ENCODE peak calls at places on chromosomes 7 and 10, in seven cellular contexts. U, K, D, R, M, A and P are unnamed samples.

GRCh38 chr10:118958984-118959916 is 70.3 kb upstream of the NANOS1 start:
- DNase-seq in K (peak), R (no peak), D (peak), M (peak), A (no peak), U (peak), P (no peak)

GRCh38 chr10:106609867-106610266 is 554.6 kb downstream of the SORCS1 start:
- DNase-seq in A (peak), R (no peak), M (no peak), D (no peak), U (no peak), K (no peak), P (peak)

GRCh38 chr10:132878730-132879407 is 63.5 kb downstream of the CFAP46 start:
- DNase-seq in A (peak), D (peak), U (no peak), M (peak), K (no peak), R (no peak), P (no peak)

GRCh38 chr10:131797626-131798025 is 103.2 kb upstream of the PPP2R2D start:
- DNase-seq in D (peak), A (no peak), K (no peak), R (no peak), M (no peak), U (no peak), P (no peak)

GRCh38 chr10:75474106-75474505 is 42.7 kb downstream of the LRMDA start:
- DNase-seq in A (no peak), K (no peak), D (no peak), U (no peak), M (no peak), R (no peak), P (no peak)

GRCh38 chr10:79306644-79307220 is 40.5 kb upstream of the PPIF start:
- DNase-seq in D (no peak), R (no peak), M (no peak), A (no peak), K (no peak), U (no peak), P (no peak)

GRCh38 chr10:113087082-113088029 is 137.3 kb downstream of the TCF7L2 start:
- DNase-seq in R (peak), U (no peak), D (peak), M (peak), A (peak), K (no peak), P (no peak)

GRCh38 chr10:14190702-14191101 is 140.0 kb downstream of the FRMD4A start:
- DNase-seq in M (no peak), D (no peak), A (no peak), U (no peak), R (no peak), K (no peak), P (no peak)

GRCh38 chr7:7653140-7653539 is 12.6 kb downstream of the UMAD1 start:
- DNase-seq in K (no peak), U (no peak), R (no peak), M (no peak), A (no peak), D (no peak), P (no peak)

GRCh38 chr10:128000660-128001059 is 93.8 kb downstream of the PTPRE start:
- DNase-seq in K (no peak), U (no peak), R (peak), D (peak), M (no peak), A (no peak), P (no peak)

GRCh38 chr7:35753761-35754603 is 46.9 kb upstream of the SEPTIN7 start:
- DNase-seq in D (peak), M (no peak), U (no peak), R (no peak), A (no peak), K (no peak), P (no peak)
- TF ChIP-seq POLR2AphosphoS5 in D (peak), M (no peak), U (no peak), R (no peak), A (no peak), K (no peak), P (no peak)

DNA sequence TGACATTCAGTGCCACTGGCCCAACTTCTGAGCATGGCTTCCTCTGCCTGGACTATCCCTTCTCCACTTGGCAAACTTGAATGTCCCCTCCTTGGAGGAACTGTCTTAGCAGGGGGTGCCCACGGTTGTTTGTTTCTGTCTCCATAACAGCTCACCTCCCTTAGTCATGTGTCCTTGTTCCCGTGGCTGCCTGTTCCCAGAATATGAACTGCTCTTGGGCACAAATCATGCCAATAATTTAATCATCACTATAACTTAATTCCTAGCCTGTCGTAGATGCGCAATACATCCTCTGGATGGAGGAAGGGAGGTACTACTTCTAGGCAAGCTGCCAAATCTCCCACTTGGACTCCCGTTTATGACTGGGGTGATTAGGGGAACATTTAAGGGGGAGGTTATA is 173.1 kb downstream of the MYOF start:
- DNase-seq in D (no peak), R (no peak), U (no peak), A (no peak), K (no peak), M (no peak), P (no peak)
- H3K27ac ChIP-seq in D (no peak), R (no peak), U (no peak), A (no peak), K (no peak), M (no peak), P (peak)

GRCh38 chr7:74051629-74052410 is 23.8 kb downstream of the ELN start:
- DNase-seq in R (no peak), K (no peak), U (no peak), M (peak), D (no peak), A (peak), P (no peak)
- TF ChIP-seq POLR2AphosphoS5 in R (no peak), K (no peak), U (no peak), M (no peak), D (no peak), A (no peak), P (peak)

GRCh38 chr7:5296627-5297226 is 14.0 kb downstream of the SLC29A4 start:
- DNase-seq in R (peak), D (no peak), A (peak), M (no peak), K (no peak), U (no peak), P (no peak)
- H3K27ac ChIP-seq in R (no peak), D (no peak), A (no peak), M (no peak), K (no peak), U (no peak), P (no peak)

GRCh38 chr7:101589976-101590662 is 39.0 kb downstream of the MYL10 start:
- DNase-seq in M (no peak), U (peak), R (no peak), K (peak), A (no peak), D (no peak), P (no peak)

GRCh38 chr7:101589052-101589451 is 40.0 kb downstream of the MYL10 start:
- DNase-seq in R (no peak), U (no peak), K (peak), A (no peak), M (no peak), D (no peak), P (no peak)

GRCh38 chr7:101586971-101587370 is 42.1 kb downstream of the MYL10 start:
- DNase-seq in R (no peak), M (no peak), U (no peak), K (peak), A (no peak), D (no peak), P (no peak)

GRCh38 chr7:101586078-101586941 is 42.8 kb downstream of the MYL10 start:
- DNase-seq in R (no peak), U (no peak), K (peak), A (peak), M (no peak), D (peak), P (no peak)

DNA sequence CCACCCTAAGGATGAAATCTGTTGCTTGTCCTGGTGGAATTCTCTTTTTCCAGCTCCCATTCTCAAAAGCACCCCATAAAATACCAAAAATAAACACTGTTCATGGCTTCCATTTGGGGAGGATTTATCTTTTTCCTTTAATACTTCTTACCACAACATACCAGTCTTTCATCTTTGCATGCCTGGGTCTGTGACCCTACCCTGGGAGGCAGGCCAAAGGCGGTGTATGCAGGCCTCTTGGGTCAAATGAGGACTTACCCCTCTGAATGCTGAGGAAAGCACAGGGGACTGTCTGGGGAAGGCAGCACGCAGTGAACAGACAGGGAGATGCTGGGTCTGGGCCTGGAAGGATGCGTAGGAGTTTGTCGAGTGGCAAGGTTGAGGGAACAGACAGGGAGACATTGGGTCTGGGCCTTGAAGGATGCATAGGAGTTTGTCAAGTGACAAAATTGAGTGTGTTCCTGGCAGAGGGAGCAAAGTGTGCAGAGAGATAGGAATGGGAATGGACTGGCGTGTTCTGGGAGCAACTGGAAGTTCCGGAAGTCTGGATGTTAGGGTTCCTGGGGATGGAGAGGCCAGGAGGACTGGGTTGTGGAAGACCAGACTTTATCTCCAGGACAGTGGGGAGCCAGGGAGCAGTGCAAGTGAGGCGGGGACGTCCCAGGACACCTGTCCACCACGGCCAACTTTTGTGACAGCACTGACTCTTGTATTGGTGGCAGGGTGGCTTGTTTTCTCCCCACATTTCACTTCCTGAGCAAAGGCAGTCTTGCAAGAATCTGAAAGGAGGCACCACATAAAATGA is 40.8 kb downstream of the MYL10 start:
- DNase-seq in R (no peak), A (no peak), M (no peak), D (no peak), U (no peak), K (peak), P (no peak)
- TF ChIP-seq POLR2AphosphoS5 in R (no peak), A (no peak), M (no peak), D (no peak), U (no peak), K (no peak), P (no peak)

DNA sequence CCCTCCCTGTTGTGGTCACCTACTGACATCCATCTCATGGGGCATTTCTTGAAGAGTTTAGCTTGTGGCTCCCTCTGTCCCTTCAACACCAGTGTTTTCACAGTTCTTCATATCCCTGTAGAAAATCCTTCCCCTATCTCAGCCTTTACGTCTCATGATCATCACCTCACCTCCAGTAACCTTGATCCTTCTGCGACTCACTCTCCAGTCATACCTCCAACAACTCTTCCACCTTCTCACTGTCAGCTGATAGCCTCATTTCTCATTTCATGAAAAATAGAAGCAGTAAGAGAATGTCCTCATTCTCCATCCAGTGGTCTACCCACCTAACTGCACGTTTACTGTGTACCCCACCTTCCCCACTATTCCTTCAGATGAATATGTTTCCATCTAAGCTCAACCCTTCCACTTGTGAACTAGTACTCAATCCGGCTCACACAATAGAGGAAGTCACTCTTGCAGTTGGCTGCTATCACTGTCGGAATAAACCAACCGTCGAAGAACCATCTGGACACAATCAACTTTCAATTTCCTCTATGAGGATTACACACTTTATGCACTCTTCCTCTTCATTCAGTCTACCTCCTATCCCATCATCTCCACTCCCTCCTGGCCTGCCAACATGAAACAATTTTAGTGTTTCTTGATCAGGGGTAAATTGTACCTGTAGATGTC is 256.0 kb downstream of the AHR start:
- DNase-seq in D (no peak), A (no peak), M (no peak), U (no peak), R (no peak), K (no peak), P (no peak)
- H3K27ac ChIP-seq in D (no peak), A (no peak), M (no peak), U (no peak), R (no peak), K (no peak), P (no peak)

DNA sequence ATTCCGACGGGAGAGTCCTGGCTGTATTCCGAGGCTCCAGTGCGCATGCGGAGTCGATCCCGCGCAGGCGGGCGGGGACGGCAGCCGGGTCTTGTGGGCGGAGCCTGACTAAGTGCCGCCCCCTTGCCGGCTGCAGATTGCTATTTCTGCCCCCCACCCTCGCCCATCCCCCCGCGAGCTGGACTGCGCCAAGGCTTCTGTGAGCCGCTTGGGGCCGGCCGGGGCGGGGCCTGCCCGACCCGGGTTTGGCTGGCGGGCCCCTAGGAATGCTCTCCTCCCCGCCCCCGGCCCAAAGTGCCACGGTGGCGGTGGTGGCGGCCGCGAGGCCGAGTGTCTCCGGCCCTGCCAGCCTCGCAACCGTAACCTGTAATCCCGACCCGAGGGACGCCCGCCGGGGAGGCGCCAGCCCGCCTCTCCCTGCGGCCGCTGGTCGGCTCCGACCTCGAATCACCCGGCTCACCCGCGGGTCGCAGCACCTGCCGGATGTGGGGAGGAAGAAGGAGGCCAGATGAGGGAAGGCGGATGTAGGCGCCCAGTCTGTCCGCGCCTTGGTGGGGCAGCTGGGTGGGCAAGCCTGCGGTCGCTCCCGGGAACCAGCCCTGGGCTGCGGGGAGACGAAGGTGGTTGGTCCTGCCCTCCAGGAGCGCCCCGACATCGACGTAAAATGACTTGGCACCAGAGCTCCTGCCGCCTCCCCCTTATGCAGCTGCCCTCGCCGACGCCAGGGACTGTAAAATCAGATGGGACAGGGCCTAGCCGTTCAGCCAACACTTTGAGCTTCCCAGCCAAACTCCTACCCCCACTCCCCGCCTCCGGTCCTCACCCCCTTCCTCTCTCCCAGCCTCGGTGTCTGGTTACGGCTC is 607 bp upstream of the KAZALD1 start:
- DNase-seq in A (peak), U (peak), K (no peak), M (peak), R (peak), D (peak), P (no peak)
- TF ChIP-seq POLR2AphosphoS5 in A (peak), U (no peak), K (peak), M (no peak), R (no peak), D (peak), P (peak)

DNA sequence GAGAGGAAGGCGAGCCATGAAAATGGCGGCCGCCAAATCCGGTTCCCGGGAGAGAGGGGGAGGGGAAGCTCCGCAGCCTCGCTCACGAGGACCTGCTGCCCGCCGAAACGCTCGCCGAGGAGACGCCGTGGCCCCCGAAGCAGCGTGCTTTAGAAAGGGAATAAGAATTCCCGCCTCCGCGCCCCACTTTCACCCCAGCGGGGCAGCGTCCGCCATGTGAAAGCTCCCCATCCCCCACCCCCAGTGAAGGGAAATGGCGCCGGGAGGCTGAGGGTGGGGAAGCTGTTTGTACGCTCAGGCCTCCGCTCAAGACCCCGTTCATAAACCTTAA is 468 bp downstream of the HNRNPA2B1 start:
- DNase-seq in K (no peak), U (peak), D (peak), A (peak), M (peak), R (peak), P (no peak)
- H3K27ac ChIP-seq in K (peak), U (peak), D (peak), A (peak), M (peak), R (peak), P (peak)